ENCODE peak calls at places on chromosomes 3 and 15, in seven cellular contexts. A, X, I, R, C, J and G are unnamed samples.
A peak's percentile ranks its signal among the peaks of the same experiment; 100 is the strongest.

GRCh38 chr3:46693038-46693896 is at the start of gene ALS2CL:
- DNase-seq in A (no peak), X (peak; percentile 49), I (peak; percentile 74), R (peak; percentile 93), C (peak; percentile 77), J (no peak), G (peak; percentile 72)

GRCh38 chr15:50262533-50262932 is 3.0 kb downstream of the HDC start:
- DNase-seq in A (no peak), X (no peak), I (no peak), R (no peak), C (no peak), J (no peak), G (no peak)

GRCh38 chr3:41037651-41038334 is 161.5 kb upstream of the CTNNB1 start:
- DNase-seq in A (no peak), X (no peak), I (no peak), R (no peak), C (no peak), J (no peak), G (no peak)

GRCh38 chr3:4394048-4394447 is 73.0 kb downstream of the SUMF1 start:
- DNase-seq in A (no peak), X (no peak), I (no peak), R (no peak), C (no peak), J (no peak), G (no peak)

GRCh38 chr3:128725547-128725931 is 444 bp upstream of the RAB7A start:
- DNase-seq in A (no peak), X (no peak), I (no peak), R (no peak), C (no peak), J (no peak), G (no peak)

GRCh38 chr3:108180214-108180613 is 42.0 kb downstream of the IFT57 start:
- DNase-seq in A (no peak), X (no peak), I (no peak), R (no peak), C (no peak), J (no peak), G (no peak)

GRCh38 chr15:34013746-34014145 is 25.3 kb downstream of the AVEN start:
- DNase-seq in A (no peak), X (no peak), I (no peak), R (no peak), C (no peak), J (no peak), G (no peak)

GRCh38 chr15:66841953-66842681 is 140.1 kb downstream of the SMAD6 start:
- DNase-seq in A (peak; percentile 54), X (peak; percentile 79), I (peak; percentile 95), R (peak; percentile 97), C (peak; percentile 67), J (peak; percentile 47), G (peak; percentile 88)

GRCh38 chr3:184467171-184467570 is 87.3 kb downstream of the CHRD start:
- DNase-seq in A (no peak), X (no peak), I (no peak), R (no peak), C (no peak), J (no peak), G (no peak)

GRCh38 chr15:101652783-101653430 is 726 bp upstream of the TM2D3 start:
- DNase-seq in A (no peak), X (peak; percentile 18), I (peak; percentile 72), R (no peak), C (peak; percentile 54), J (no peak), G (no peak)

GRCh38 chr3:195011231-195011834 is 259.6 kb downstream of the XXYLT1 start:
- DNase-seq in A (no peak), X (no peak), I (peak; percentile 46), R (no peak), C (no peak), J (no peak), G (peak; percentile 10)

GRCh38 chr3:172447611-172448579 is at the start of gene GHSR:
- DNase-seq in A (no peak), X (no peak), I (no peak), R (peak; percentile 66), C (peak; percentile 51), J (no peak), G (no peak)

GRCh38 chr3:30355622-30356021 is 250.8 kb upstream of the TGFBR2 start:
- DNase-seq in A (no peak), X (no peak), I (no peak), R (no peak), C (no peak), J (no peak), G (no peak)

GRCh38 chr15:75867428-75867827 is 24.2 kb downstream of the UBE2Q2 start:
- DNase-seq in A (no peak), X (no peak), I (no peak), R (no peak), C (no peak), J (no peak), G (no peak)

GRCh38 chr3:43473228-43473627 is 148.6 kb downstream of the ANO10 start:
- DNase-seq in A (no peak), X (no peak), I (no peak), R (no peak), C (no peak), J (no peak), G (no peak)

GRCh38 chr3:140898340-140899180 is 43.1 kb upstream of the SLC25A36 start:
- DNase-seq in A (peak; percentile 58), X (peak; percentile 25), I (no peak), R (no peak), C (peak; percentile 72), J (peak; percentile 46), G (no peak)

GRCh38 chr3:188294823-188295487 is 141.0 kb downstream of the LPP start:
- DNase-seq in A (peak; percentile 99), X (peak; percentile 27), I (no peak), R (no peak), C (no peak), J (peak; percentile 90), G (peak; percentile 34)

GRCh38 chr3:165749241-165749640 is 88.0 kb downstream of the BCHE start:
- DNase-seq in A (no peak), X (no peak), I (no peak), R (no peak), C (no peak), J (no peak), G (no peak)

DNA sequence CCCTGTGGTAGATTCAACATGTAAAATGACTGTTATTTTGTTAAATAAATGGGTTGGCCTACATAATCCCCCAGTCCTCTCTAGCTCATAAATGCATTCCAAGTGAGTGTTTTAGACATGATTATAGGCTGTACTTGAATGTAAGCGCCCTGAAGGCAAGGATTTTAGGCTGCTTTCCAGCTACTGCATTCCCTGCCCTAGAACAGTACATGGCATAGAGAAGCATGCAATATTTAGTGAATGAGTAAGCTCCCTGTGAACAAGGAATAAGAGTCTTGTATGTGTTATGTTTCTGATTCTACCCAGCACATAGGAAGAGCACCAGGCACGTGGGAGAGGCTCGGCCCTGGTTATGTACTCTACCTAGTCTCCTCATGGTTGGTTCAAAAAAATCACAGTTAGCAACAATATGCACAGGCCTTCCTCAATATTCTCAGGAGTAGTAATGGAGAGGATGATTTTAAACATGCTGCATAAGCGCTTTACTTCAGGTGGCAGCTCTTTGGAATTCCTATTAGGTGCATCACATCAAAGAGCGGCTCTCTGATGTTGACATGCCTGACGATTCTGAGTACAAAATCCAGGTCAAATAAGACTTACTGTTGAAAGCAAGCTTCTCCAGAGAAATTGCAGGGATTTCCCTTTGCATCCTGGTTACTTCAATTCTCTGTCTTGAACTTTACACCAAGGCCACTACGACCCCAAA is 456.6 kb downstream of the MAGI1 start:
- DNase-seq in A (peak; percentile 56), X (no peak), I (no peak), R (no peak), C (no peak), J (no peak), G (no peak)
- TF ChIP-seq POLR2AphosphoS5 in A (no peak), X (no peak), I (no peak), R (no peak), C (no peak), J (no peak), G (no peak)

GRCh38 chr3:196241704-196242103 is 25.4 kb downstream of the SLC51A start:
- DNase-seq in A (no peak), X (no peak), I (no peak), R (no peak), C (no peak), J (no peak), G (no peak)

GRCh38 chr3:196251918-196252317 is 35.6 kb downstream of the SLC51A start:
- DNase-seq in A (no peak), X (no peak), I (no peak), R (peak; percentile 63), C (no peak), J (no peak), G (no peak)

GRCh38 chr3:196246612-196247308 is 30.4 kb downstream of the SLC51A start:
- DNase-seq in A (no peak), X (no peak), I (no peak), R (no peak), C (no peak), J (no peak), G (no peak)
- TF ChIP-seq CTCF in A (no peak), X (no peak), I (no peak), R (no peak), C (no peak), J (no peak), G (no peak)

DNA sequence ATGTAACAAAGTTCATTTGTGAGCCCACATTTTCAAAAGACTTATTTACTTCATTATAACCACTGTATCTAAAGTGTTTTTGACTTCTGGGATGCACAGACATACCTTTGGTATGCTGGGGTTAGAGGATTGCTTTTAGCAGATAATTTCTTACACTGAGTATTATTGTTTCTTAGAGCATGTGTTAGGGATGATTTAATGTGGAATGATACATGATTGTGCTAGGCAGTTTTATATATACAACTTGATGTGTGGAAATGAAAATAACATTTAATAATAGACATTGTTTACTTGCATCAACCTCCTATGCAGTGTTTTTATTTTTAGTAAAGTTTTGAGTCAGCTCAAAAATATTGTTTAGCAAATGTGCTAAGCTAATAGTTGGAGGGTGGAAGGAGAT is 3.4 kb downstream of the KIF23 start:
- DNase-seq in A (no peak), X (no peak), I (no peak), R (no peak), C (no peak), J (no peak), G (no peak)
- H3K27ac ChIP-seq in A (no peak overlapping the region), X (no peak overlapping the region), I (no peak overlapping the region), R (no peak overlapping the region), C (no peak overlapping the region), J (no peak overlapping the region), G (no peak overlapping the region)

GRCh38 chr3:38229036-38229435 is 36.6 kb upstream of the SLC22A13 start:
- DNase-seq in A (no peak), X (no peak), I (no peak), R (no peak), C (no peak), J (no peak), G (no peak)
- TF ChIP-seq POLR2AphosphoS5 in A (no peak), X (no peak), I (no peak), R (no peak), C (no peak), J (no peak), G (no peak)

GRCh38 chr3:150094150-150094932 is 123.6 kb upstream of the PFN2 start:
- DNase-seq in A (no peak), X (no peak), I (no peak), R (no peak), C (peak; percentile 23), J (peak; percentile 18), G (no peak)
- TF ChIP-seq CTCF in A (no peak), X (no peak), I (no peak), R (no peak), C (no peak), J (no peak), G (no peak)

GRCh38 chr3:124663690-124664089 is 66.6 kb upstream of the UMPS start:
- DNase-seq in A (no peak), X (no peak), I (no peak), R (no peak), C (no peak), J (no peak), G (no peak)
- H3K27ac ChIP-seq in A (no peak overlapping the region), X (no peak overlapping the region), I (no peak overlapping the region), R (no peak overlapping the region), C (no peak overlapping the region), J (no peak overlapping the region), G (peak overlapping the region; percentile 71)

GRCh38 chr3:48596676-48597407 is 1.7 kb upstream of the COL7A1 start:
- DNase-seq in A (no peak), X (no peak), I (no peak), R (peak; percentile 30), C (no peak), J (no peak), G (no peak)
- TF ChIP-seq POLR2AphosphoS5 in A (no peak), X (no peak), I (no peak), R (no peak), C (no peak), J (peak; percentile 19), G (no peak)